ENCODE peak calls at places on chromosomes 5 and 9, in eight cellular contexts. L, C, A, F, M, V, U and P are unnamed samples.

GRCh38 chr5:167964529-167964928 is 326.9 kb upstream of the WWC1 start:
- DNase-seq in L (no peak), C (no peak), A (no peak), F (no peak), M (no peak), V (peak; percentile 3), U (no peak), P (no peak)

GRCh38 chr5:157816682-157817268 is 42.2 kb downstream of the CLINT1 start:
- DNase-seq in L (peak; percentile 14), C (no peak), A (no peak), F (peak; percentile 21), M (no peak), V (peak; percentile 20), U (no peak), P (no peak)

GRCh38 chr9:97983524-97984187 is 515 bp downstream of the ANP32B start:
- DNase-seq in L (peak; percentile 30), C (peak; percentile 65), A (peak; percentile 50), F (peak; percentile 41), M (peak; percentile 24), V (peak; percentile 31), U (peak; percentile 73), P (peak; percentile 41)

GRCh38 chr5:61162832-61163567 is 732 bp upstream of the SMIM15 start:
- DNase-seq in L (no peak), C (no peak), A (peak; percentile 26), F (no peak), M (no peak), V (peak; percentile 63), U (no peak), P (no peak)

GRCh38 chr9:38246833-38247232 is 145.7 kb upstream of the ALDH1B1 start:
- DNase-seq in L (no peak), C (no peak), A (no peak), F (no peak), M (no peak), V (no peak), U (no peak), P (no peak)

GRCh38 chr9:92970467-92970923 is 23.2 kb downstream of the FGD3 start:
- DNase-seq in L (no peak), C (peak; percentile 13), A (peak; percentile 31), F (peak; percentile 26), M (no peak), V (peak; percentile 1), U (no peak), P (no peak)

GRCh38 chr5:74384851-74385250 is 255.7 kb downstream of the ENC1 start:
- DNase-seq in L (no peak), C (no peak), A (no peak), F (peak; percentile 67), M (peak; percentile 45), V (no peak), U (no peak), P (no peak)

GRCh38 chr9:114733814-114734213 is 51.8 kb upstream of the TEX48 start:
- DNase-seq in L (no peak), C (no peak), A (no peak), F (peak; percentile 85), M (no peak), V (peak; percentile 16), U (no peak), P (no peak)

GRCh38 chr5:146516151-146516475 is at the start of gene GPR151:
- DNase-seq in L (no peak), C (no peak), A (peak; percentile 17), F (no peak), M (no peak), V (no peak), U (no peak), P (no peak)

GRCh38 chr9:100714372-100715099 is 136.7 kb downstream of the CAVIN4 start:
- DNase-seq in L (peak; percentile 72), C (peak; percentile 66), A (peak; percentile 86), F (peak; percentile 43), M (peak; percentile 55), V (peak; percentile 51), U (peak; percentile 74), P (peak; percentile 77)

GRCh38 chr9:87875839-87876545 is 6.7 kb upstream of the SPATA31E1 start:
- DNase-seq in L (no peak), C (peak; percentile 32), A (no peak), F (no peak), M (no peak), V (no peak), U (peak; percentile 47), P (no peak)

GRCh38 chr9:114497727-114498382 is 7.4 kb downstream of the WHRN start:
- DNase-seq in L (no peak), C (no peak), A (no peak), F (no peak), M (no peak), V (no peak), U (no peak), P (no peak)

GRCh38 chr5:147245381-147246055 is 10.7 kb downstream of the STK32A start:
- DNase-seq in L (no peak), C (no peak), A (peak; percentile 37), F (no peak), M (no peak), V (no peak), U (no peak), P (no peak)

GRCh38 chr5:176772271-176773210 is 37.8 kb upstream of the UNC5A start:
- DNase-seq in L (no peak), C (no peak), A (no peak), F (no peak), M (no peak), V (no peak), U (peak; percentile 20), P (no peak)

GRCh38 chr5:103385722-103386121 is 127.2 kb downstream of the MACIR start:
- DNase-seq in L (no peak), C (no peak), A (no peak), F (peak; percentile 6), M (no peak), V (no peak), U (no peak), P (no peak)

GRCh38 chr9:108167136-108167900 is 677.7 kb upstream of the KLF4 start:
- DNase-seq in L (no peak), C (no peak), A (no peak), F (no peak), M (no peak), V (no peak), U (no peak), P (no peak)

GRCh38 chr5:110880413-110880812 is 141.6 kb downstream of the SLC25A46 start:
- DNase-seq in L (no peak), C (peak; percentile 64), A (no peak), F (peak; percentile 83), M (no peak), V (peak; percentile 5), U (no peak), P (no peak)

GRCh38 chr5:173243808-173244305 is 8.9 kb upstream of the NKX2-5 start:
- DNase-seq in L (no peak), C (no peak), A (no peak), F (no peak), M (no peak), V (no peak), U (no peak), P (no peak)

GRCh38 chr5:65329266-65329665 is 152.5 kb downstream of the ADAMTS6 start:
- DNase-seq in L (no peak), C (no peak), A (no peak), F (peak; percentile 44), M (no peak), V (no peak), U (no peak), P (no peak)

GRCh38 chr5:102747386-102748166 is 7.5 kb upstream of the PAM start:
- DNase-seq in L (no peak), C (no peak), A (no peak), F (no peak), M (no peak), V (no peak), U (no peak), P (no peak)

GRCh38 chr5:152511531-152512132 is 106.6 kb upstream of the NMUR2 start:
- DNase-seq in L (no peak), C (no peak), A (no peak), F (no peak), M (no peak), V (no peak), U (no peak), P (no peak)

GRCh38 chr9:99889120-99889519 is 17.3 kb upstream of the STX17 start:
- DNase-seq in L (no peak), C (no peak), A (no peak), F (no peak), M (no peak), V (no peak), U (no peak), P (no peak)

GRCh38 chr5:75568202-75568601 is 43.1 kb upstream of the ANKDD1B start:
- DNase-seq in L (no peak), C (no peak), A (no peak), F (no peak), M (no peak), V (no peak), U (no peak), P (no peak)

GRCh38 chr5:178434851-178435250 is 155.3 kb downstream of the COL23A1 start:
- DNase-seq in L (no peak), C (no peak), A (no peak), F (no peak), M (no peak), V (no peak), U (no peak), P (no peak)

GRCh38 chr5:90174236-90174635 is 235.3 kb downstream of the CETN3 start:
- DNase-seq in L (no peak), C (no peak), A (no peak), F (no peak), M (no peak), V (no peak), U (no peak), P (no peak)

GRCh38 chr9:95004452-95005275 is 278.2 kb downstream of the AOPEP start:
- DNase-seq in L (no peak), C (no peak), A (no peak), F (peak; percentile 59), M (peak; percentile 39), V (peak; percentile 45), U (no peak), P (peak; percentile 67)

GRCh38 chr5:156402387-156402921 is 75.5 kb downstream of the SGCD start:
- DNase-seq in L (peak; percentile 23), C (no peak), A (no peak), F (no peak), M (no peak), V (peak; percentile 80), U (no peak), P (no peak)

GRCh38 chr5:141969783-141970741 is 1.2 kb downstream of the RNF14 start:
- DNase-seq in L (no peak), C (no peak), A (no peak), F (peak; percentile 40), M (no peak), V (peak; percentile 8), U (no peak), P (no peak)

GRCh38 chr9:69549310-69550202 is 122.6 kb downstream of the APBA1 start:
- DNase-seq in L (peak; percentile 30), C (no peak), A (peak; percentile 66), F (peak; percentile 36), M (peak; percentile 33), V (peak; percentile 59), U (no peak), P (peak; percentile 56)

GRCh38 chr9:35110327-35110758 is 5.3 kb downstream of the ATOSB start:
- DNase-seq in L (peak; percentile 42), C (peak; percentile 49), A (peak; percentile 83), F (peak; percentile 95), M (no peak), V (peak; percentile 80), U (no peak), P (no peak)

GRCh38 chr5:12335938-12336337 is 431.7 kb upstream of the CTNND2 start:
- DNase-seq in L (no peak), C (no peak), A (no peak), F (no peak), M (peak; percentile 8), V (no peak), U (no peak), P (no peak)

GRCh38 chr5:3789519-3790193 is 194.0 kb downstream of the IRX1 start:
- DNase-seq in L (no peak), C (no peak), A (no peak), F (no peak), M (no peak), V (no peak), U (no peak), P (no peak)

GRCh38 chr5:31648326-31648725 is 9.4 kb downstream of the PDZD2 start:
- DNase-seq in L (no peak), C (no peak), A (no peak), F (no peak), M (no peak), V (no peak), U (no peak), P (no peak)

GRCh38 chr9:85178486-85178885 is 509.0 kb downstream of the NTRK2 start:
- DNase-seq in L (no peak), C (no peak), A (peak; percentile 14), F (no peak), M (peak; percentile 41), V (no peak), U (no peak), P (peak; percentile 37)